ENCODE peak calls at places on chromosome 1, in four cellular contexts. N, M, F and J are unnamed samples.

GRCh38 chr1:68703921-68704354 is 207.1 kb upstream of the DEPDC1 start:
- DNase-seq in N (no peak), F (no peak), M (no peak), J (peak)

GRCh38 chr1:228687562-228687961 is 47.7 kb upstream of the RHOU start:
- DNase-seq in M (no peak), N (no peak), F (peak), J (no peak)

GRCh38 chr1:36962991-36963390 is 71.3 kb downstream of the GRIK3 start:
- DNase-seq in M (no peak), F (no peak), N (no peak), J (no peak)

GRCh38 chr1:106746448-106747085 is 309.9 kb upstream of the PRMT6 start:
- DNase-seq in F (no peak), N (no peak), M (no peak), J (peak)

GRCh38 chr1:41314376-41314775 is 46.9 kb upstream of the FOXO6 start:
- DNase-seq in F (no peak), M (peak), N (no peak), J (no peak)

GRCh38 chr1:160837558-160838205 is 25.0 kb downstream of the CD244 start:
- DNase-seq in M (peak), N (no peak), F (no peak), J (peak)

GRCh38 chr1:152034654-152035405 is 2.0 kb downstream of the S100A11 start:
- DNase-seq in F (peak), M (peak), N (peak), J (peak)

GRCh38 chr1:8061210-8061609 is 35.1 kb upstream of the ERRFI1 start:
- DNase-seq in N (peak), M (peak), F (no peak), J (peak)

GRCh38 chr1:105838071-105838470 is 1218.4 kb upstream of the PRMT6 start:
- DNase-seq in M (no peak), F (no peak), N (no peak), J (no peak)

GRCh38 chr1:16275591-16275990 is 38.6 kb upstream of the CPLANE2 start:
- DNase-seq in N (no peak), M (no peak), F (no peak), J (peak)

GRCh38 chr1:103265551-103265950 is 157.2 kb upstream of the COL11A1 start:
- DNase-seq in M (peak), N (no peak), F (no peak), J (no peak)

GRCh38 chr1:38670544-38671122 is 188.9 kb downstream of the RRAGC start:
- DNase-seq in N (no peak), F (no peak), M (no peak), J (no peak)

GRCh38 chr1:207897188-207897587 is 13.7 kb downstream of the CD34 start:
- DNase-seq in F (peak), M (peak), N (no peak), J (no peak)

GRCh38 chr1:47508900-47509488 is 71.2 kb downstream of the FOXD2 start:
- DNase-seq in F (no peak), N (no peak), M (peak), J (no peak)

GRCh38 chr1:9929431-9930385 is 13.5 kb downstream of the LZIC start:
- DNase-seq in N (no peak), M (no peak), F (no peak), J (no peak)

GRCh38 chr1:79197421-79197820 is 190.9 kb upstream of the ADGRL4 start:
- DNase-seq in N (peak), F (no peak), M (peak), J (no peak)